ENCODE peak calls at places on chromosomes 3 and 15, in ten cellular contexts. N is AG04449, E is fibroblast of pulmonary artery, C is stromal cell of bone marrow, P is fibroblast of mammary gland, Q is B cell, S is ACHN, Z is HFF-Myc, V is sigmoid colon, A is HTR-8/SVneo. G is an unnamed sample.

GRCh38 chr3:129723558-129724324 is 117.3 kb upstream of the PLXND1 start:
- DNase-seq in N (peak; percentile 79), P (peak; percentile 94), V (peak; percentile 92), C (peak; percentile 88), E (peak; percentile 95), Q (no peak), S (no peak), A (peak; percentile 12), Z (peak; percentile 25), G (peak; percentile 66)

GRCh38 chr3:21750291-21750690 is 719 bp downstream of the ZNF385D start:
- DNase-seq in A (no peak), Q (no peak), S (no peak), N (no peak), V (no peak), E (peak; percentile 34), P (peak; percentile 66), C (no peak), Z (no peak), G (no peak)

GRCh38 chr3:51391566-51392300 is 648 bp downstream of the RBM15B start:
- DNase-seq in V (no peak), A (no peak), N (no peak), Q (peak; percentile 63), P (peak; percentile 28), C (no peak), S (peak; percentile 22), E (peak; percentile 46), Z (no peak), G (peak; percentile 54)

GRCh38 chr3:82000773-82001172 is 239.3 kb upstream of the GBE1 start:
- DNase-seq in N (no peak), V (no peak), P (no peak), Q (no peak), C (no peak), A (no peak), S (no peak), E (no peak), Z (no peak), G (no peak)

GRCh38 chr15:69393831-69394491 is 20.2 kb upstream of the KIF23 start:
- DNase-seq in N (no peak), Z (no peak), P (no peak), A (peak; percentile 50), V (no peak), Q (no peak), C (no peak), E (no peak), S (no peak), G (no peak)

GRCh38 chr15:66841953-66842681 is 140.1 kb downstream of the SMAD6 start:
- DNase-seq in Z (no peak), A (peak; percentile 71), N (peak; percentile 59), C (peak; percentile 93), E (peak; percentile 91), P (peak; percentile 85), Q (peak; percentile 73), S (peak; percentile 89), V (peak; percentile 95), G (peak; percentile 95)

GRCh38 chr15:31297880-31298456 is 28.7 kb upstream of the KLF13 start:
- DNase-seq in V (no peak), Z (no peak), A (no peak), S (no peak), N (no peak), E (no peak), P (no peak), C (no peak), Q (no peak), G (no peak)

GRCh38 chr3:4741404-4742307 is 237.6 kb upstream of the BHLHE40 start:
- DNase-seq in E (peak; percentile 99), Q (no peak), S (peak; percentile 90), P (peak; percentile 99), Z (peak; percentile 96), V (peak; percentile 83), N (peak; percentile 97), A (peak; percentile 87), C (peak; percentile 97), G (peak; percentile 78)

GRCh38 chr3:14363976-14364375 is 38.4 kb upstream of the SLC6A6 start:
- DNase-seq in A (no peak), S (no peak), E (no peak), V (no peak), Z (no peak), Q (no peak), P (no peak), N (no peak), C (no peak), G (no peak)

GRCh38 chr3:114680299-114680698 is 386.5 kb downstream of the TIGIT start:
- DNase-seq in P (no peak), Q (no peak), Z (no peak), A (no peak), S (no peak), C (no peak), N (no peak), V (no peak), E (no peak), G (no peak)

GRCh38 chr15:29134239-29134638 is 135.4 kb downstream of the NSMCE3 start:
- DNase-seq in A (no peak), S (no peak), Q (no peak), C (no peak), N (no peak), E (no peak), Z (no peak), V (peak; percentile 46), P (no peak), G (no peak)

GRCh38 chr3:126057547-126057819 is 26.4 kb downstream of the SLC41A3 start:
- DNase-seq in N (no peak), A (no peak), E (no peak), C (no peak), Z (no peak), S (no peak), P (no peak), Q (no peak), V (no peak), G (no peak)

GRCh38 chr3:53194218-53195065 is 33.4 kb downstream of the PRKCD start:
- DNase-seq in P (peak; percentile 38), E (peak; percentile 61), C (no peak), Q (no peak), Z (peak; percentile 37), A (no peak), V (peak; percentile 77), N (no peak), S (peak; percentile 13), G (peak; percentile 44)

GRCh38 chr3:852033-852432 is 240.8 kb upstream of the CNTN6 start:
- DNase-seq in N (no peak), Z (no peak), P (no peak), C (no peak), S (peak; percentile 8), A (no peak), E (no peak), Q (no peak), V (no peak), G (no peak)

GRCh38 chr3:86785381-86785780 is 205.6 kb downstream of the VGLL3 start:
- DNase-seq in S (peak; percentile 11), N (no peak), A (peak; percentile 24), E (peak; percentile 64), P (peak; percentile 65), Q (no peak), Z (no peak), C (no peak), V (no peak), G (peak; percentile 8)

GRCh38 chr3:4467522-4467867 is 426 bp upstream of the SUMF1 start:
- DNase-seq in N (no peak), Q (no peak), Z (no peak), C (no peak), P (no peak), S (no peak), A (no peak), V (no peak), E (no peak), G (no peak)

GRCh38 chr3:157606392-157607197 is 103.4 kb upstream of the VEPH1 start:
- DNase-seq in N (no peak), A (peak; percentile 73), P (peak; percentile 74), E (peak; percentile 75), S (peak; percentile 56), V (peak; percentile 70), Z (peak; percentile 59), Q (peak; percentile 58), C (peak; percentile 46), G (peak; percentile 70)

GRCh38 chr3:134353831-134354611 is 20.2 kb downstream of the AMOTL2 start:
- DNase-seq in E (no peak), S (peak; percentile 81), A (no peak), V (peak; percentile 61), P (no peak), N (no peak), Z (no peak), Q (no peak), C (no peak), G (no peak)

GRCh38 chr3:166900866-166901577 is 479.1 kb downstream of the ZBBX start:
- DNase-seq in E (no peak), N (no peak), P (no peak), S (no peak), C (no peak), Q (no peak), V (no peak), A (no peak), Z (no peak), G (no peak)

GRCh38 chr3:12891985-12892839 is 50.8 kb upstream of the RPL32 start:
- DNase-seq in C (peak; percentile 33), V (no peak), A (peak; percentile 80), E (peak; percentile 76), Z (peak; percentile 39), S (peak; percentile 59), Q (peak; percentile 68), N (no peak), P (peak; percentile 71), G (peak; percentile 76)

GRCh38 chr15:56537881-56538280 is 72.9 kb upstream of the MNS1 start:
- DNase-seq in V (no peak), C (no peak), P (peak; percentile 5), E (no peak), S (no peak), A (no peak), Z (no peak), Q (peak; percentile 34), N (no peak), G (no peak)

GRCh38 chr3:1228289-1228688 is 135.5 kb downstream of the CNTN6 start:
- DNase-seq in E (no peak), N (no peak), C (no peak), P (no peak), A (no peak), V (no peak), Q (no peak), Z (no peak), S (no peak), G (no peak)

GRCh38 chr15:98272586-98272985 is 312.1 kb downstream of the ARRDC4 start:
- DNase-seq in C (no peak), N (no peak), V (no peak), P (no peak), Z (no peak), E (no peak), Q (no peak), A (no peak), S (no peak), G (no peak)

GRCh38 chr15:65732698-65733097 is 59.4 kb downstream of the DENND4A start:
- DNase-seq in N (no peak), Q (no peak), E (no peak), A (no peak), Z (no peak), S (no peak), V (no peak), P (peak; percentile 15), C (no peak), G (no peak)

GRCh38 chr3:83011471-83011870 is 1250.0 kb upstream of the GBE1 start:
- DNase-seq in A (no peak), E (no peak), P (peak; percentile 0), N (no peak), C (no peak), Q (no peak), Z (no peak), S (no peak), V (no peak), G (no peak)

GRCh38 chr3:84547971-84548970 is 410.5 kb upstream of the CADM2 start:
- DNase-seq in Z (no peak), P (peak; percentile 10), N (no peak), S (peak; percentile 31), Q (peak; percentile 12), A (peak; percentile 3), C (peak; percentile 1), E (peak; percentile 4), V (peak; percentile 52), G (peak; percentile 2)

GRCh38 chr3:191094057-191094456 is 105.0 kb upstream of the OSTN start:
- DNase-seq in C (peak; percentile 90), V (no peak), N (peak; percentile 74), Q (no peak), Z (no peak), S (no peak), A (no peak), E (peak; percentile 71), P (peak; percentile 95), G (peak; percentile 24)

GRCh38 chr3:90221900-90222299 is 1114.5 kb downstream of the EPHA3 start:
- DNase-seq in P (no peak), S (no peak), V (no peak), A (no peak), C (no peak), N (no peak), E (no peak), Z (no peak), Q (no peak), G (no peak)